ENCODE peak calls at places on chromosomes 13 and 19, in nine cellular contexts. E is AG10803, Z is kidney, Y is WERI-Rb-1, N is cardiac muscle cell, D is fibroblast of the aortic adventitia, P is GM13977, A is Caco-2, L is kidney epithelial cell. T is an unnamed sample.

GRCh38 chr19:36986131-36986530 is 70.0 kb downstream of the ZNF568 start:
- DNase-seq in E (no peak), Z (no peak), Y (no peak), N (no peak), D (no peak), P (no peak), A (no peak), L (no peak), T (no peak)

GRCh38 chr19:48194041-48194871 is 23.8 kb downstream of the ZSWIM9 start:
- DNase-seq in E (no peak), Z (peak), Y (peak), N (peak), D (peak), P (peak), A (no peak), L (no peak), T (peak)

GRCh38 chr13:101514695-101515275 is 62.3 kb downstream of the ITGBL1 start:
- DNase-seq in E (peak), Z (no peak), Y (peak), N (peak), D (peak), P (peak), A (peak), L (peak), T (peak)

GRCh38 chr13:39510296-39510695 is 92.7 kb downstream of the LHFPL6 start:
- DNase-seq in E (no peak), Z (no peak), Y (no peak), N (no peak), D (no peak), P (no peak), A (no peak), L (no peak), T (no peak)

GRCh38 chr13:39016789-39017188 is 21.1 kb downstream of the PROSER1 start:
- DNase-seq in E (peak), Z (no peak), Y (peak), N (peak), D (peak), P (peak), A (peak), L (no peak), T (no peak)

GRCh38 chr19:6319376-6319775 is 14.0 kb downstream of the ACER1 start:
- DNase-seq in E (no peak), Z (no peak), Y (no peak), N (no peak), D (no peak), P (no peak), A (no peak), L (no peak), T (no peak)

GRCh38 chr19:1512671-1513491 is at the start of gene ADAMTSL5:
- DNase-seq in E (peak), Z (no peak), Y (peak), N (peak), D (peak), P (peak), A (peak), L (no peak), T (peak)

GRCh38 chr19:30883071-30883470 is 466.2 kb downstream of the TSHZ3 start:
- DNase-seq in E (no peak), Z (no peak), Y (no peak), N (no peak), D (no peak), P (no peak), A (no peak), L (no peak), T (no peak)

GRCh38 chr13:52459668-52460067 is 4.4 kb downstream of the CKAP2 start:
- DNase-seq in E (peak), Z (no peak), Y (no peak), N (peak), D (peak), P (no peak), A (no peak), L (no peak), T (no peak)

GRCh38 chr13:77687799-77688198 is 9.7 kb upstream of the SLAIN1 start:
- DNase-seq in E (no peak), Z (no peak), Y (no peak), N (no peak), D (no peak), P (no peak), A (no peak), L (no peak), T (no peak)

GRCh38 chr13:26021516-26021915 is 30.3 kb downstream of the SHISA2 start:
- DNase-seq in E (no peak), Z (no peak), Y (no peak), N (no peak), D (no peak), P (no peak), A (no peak), L (peak), T (no peak)

GRCh38 chr19:33804021-33804799 is 7.5 kb downstream of the KCTD15 start:
- DNase-seq in E (peak), Z (peak), Y (no peak), N (peak), D (peak), P (no peak), A (no peak), L (no peak), T (peak)

GRCh38 chr19:12984683-12985048 is 10.6 kb upstream of the NFIX start:
- DNase-seq in E (no peak), Z (no peak), Y (no peak), N (no peak), D (no peak), P (no peak), A (no peak), L (no peak), T (no peak)

GRCh38 chr13:105513448-105513847 is 1022.0 kb downstream of the EFNB2 start:
- DNase-seq in E (no peak), Z (no peak), Y (peak), N (no peak), D (no peak), P (no peak), A (no peak), L (no peak), T (no peak)

GRCh38 chr13:19810996-19811881 is 28.5 kb upstream of the PSPC1 start:
- DNase-seq in E (peak), Z (no peak), Y (no peak), N (peak), D (no peak), P (no peak), A (peak), L (no peak), T (no peak)

GRCh38 chr13:99339736-99340392 is 32.7 kb upstream of the GPR183 start:
- DNase-seq in E (peak), Z (no peak), Y (no peak), N (peak), D (peak), P (no peak), A (no peak), L (no peak), T (no peak)

GRCh38 chr13:25727776-25728175 is 324.0 kb downstream of the SHISA2 start:
- DNase-seq in E (no peak), Z (no peak), Y (no peak), N (no peak), D (no peak), P (no peak), A (no peak), L (no peak), T (no peak)

GRCh38 chr19:51706296-51706695 is 13.2 kb downstream of the SPACA6 start:
- DNase-seq in E (no peak), Z (no peak), Y (no peak), N (no peak), D (no peak), P (no peak), A (no peak), L (no peak), T (no peak)

GRCh38 chr13:24407844-24408243 is 98.5 kb downstream of the C1QTNF9 start:
- DNase-seq in E (no peak), Z (no peak), Y (no peak), N (no peak), D (no peak), P (no peak), A (no peak), L (no peak), T (no peak)

GRCh38 chr13:107907065-107907464 is 308.3 kb downstream of the LIG4 start:
- DNase-seq in E (no peak), Z (no peak), Y (no peak), N (no peak), D (no peak), P (no peak), A (no peak), L (peak), T (no peak)

GRCh38 chr19:46015080-46015960 is 7.5 kb downstream of the PGLYRP1 start:
- DNase-seq in E (peak), Z (peak), Y (peak), N (peak), D (no peak), P (peak), A (peak), L (no peak), T (peak)

GRCh38 chr13:30551194-30551593 is 66.5 kb upstream of the USPL1 start:
- DNase-seq in E (peak), Z (no peak), Y (peak), N (peak), D (peak), P (peak), A (peak), L (no peak), T (no peak)

GRCh38 chr13:105655046-105655445 is 880.4 kb downstream of the EFNB2 start:
- DNase-seq in E (peak), Z (no peak), Y (no peak), N (peak), D (peak), P (no peak), A (no peak), L (no peak), T (no peak)

GRCh38 chr13:50016421-50016820 is 1.2 kb downstream of the KCNRG start:
- DNase-seq in E (no peak), Z (no peak), Y (no peak), N (peak), D (peak), P (no peak), A (no peak), L (no peak), T (no peak)

GRCh38 chr19:18662972-18663732 is 20.3 kb upstream of the CRTC1 start:
- DNase-seq in E (no peak), Z (peak), Y (no peak), N (no peak), D (no peak), P (no peak), A (peak), L (no peak), T (no peak)

GRCh38 chr19:58554494-58555368 is at the start of gene CHMP2A:
- DNase-seq in E (peak), Z (peak), Y (peak), N (peak), D (peak), P (peak), A (peak), L (peak), T (peak)

GRCh38 chr13:92843549-92843948 is 383.1 kb upstream of the GPC6 start:
- DNase-seq in E (peak), Z (no peak), Y (no peak), N (peak), D (peak), P (no peak), A (no peak), L (peak), T (no peak)

GRCh38 chr19:11499890-11500420 is 5.7 kb downstream of the ZNF653 start:
- DNase-seq in E (no peak), Z (no peak), Y (no peak), N (no peak), D (no peak), P (no peak), A (no peak), L (no peak), T (no peak)

GRCh38 chr13:20769091-20769490 is 4.7 kb downstream of the EEF1AKMT1 start:
- DNase-seq in E (no peak), Z (no peak), Y (no peak), N (peak), D (no peak), P (no peak), A (no peak), L (no peak), T (no peak)

GRCh38 chr13:36850790-36851438 is 31.9 kb downstream of the RFXAP start:
- DNase-seq in E (peak), Z (no peak), Y (peak), N (peak), D (no peak), P (no peak), A (peak), L (no peak), T (peak)

GRCh38 chr19:35060160-35060855 is 18.8 kb downstream of the HPN start:
- DNase-seq in E (no peak), Z (no peak), Y (no peak), N (no peak), D (no peak), P (no peak), A (no peak), L (no peak), T (no peak)

GRCh38 chr19:7074705-7075282 is 5.3 kb downstream of the ZNF557 start:
- DNase-seq in E (no peak), Z (peak), Y (no peak), N (no peak), D (no peak), P (no peak), A (no peak), L (no peak), T (no peak)

GRCh38 chr13:29282096-29282495 is 313.4 kb downstream of the SLC7A1 start:
- DNase-seq in E (no peak), Z (no peak), Y (no peak), N (no peak), D (no peak), P (no peak), A (no peak), L (no peak), T (no peak)

GRCh38 chr13:32445461-32445860 is 17.5 kb upstream of the N4BP2L1 start:
- DNase-seq in E (peak), Z (no peak), Y (no peak), N (no peak), D (no peak), P (no peak), A (no peak), L (no peak), T (no peak)

DNA sequence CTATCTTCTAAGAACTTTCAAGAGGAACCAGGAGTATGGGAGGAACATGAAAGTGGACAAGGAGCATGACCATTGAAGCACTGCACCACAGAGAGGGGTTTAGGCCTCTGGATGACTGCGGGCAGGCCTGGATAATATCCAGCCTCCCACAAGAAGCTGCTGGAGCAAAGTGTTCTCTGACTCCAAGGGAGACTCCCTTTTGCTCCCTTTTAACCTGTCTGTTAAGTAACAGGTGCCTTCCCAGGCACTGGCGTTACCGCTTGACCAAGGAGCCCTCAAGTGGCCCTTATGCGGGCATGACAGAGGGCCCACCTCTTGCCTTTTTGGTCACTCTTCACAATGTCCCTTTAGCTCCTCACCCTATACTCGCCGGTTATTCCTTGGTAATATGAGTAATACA is 666.2 kb downstream of the SLITRK6 start:
- DNase-seq in E (no peak), Z (no peak), Y (no peak), N (no peak), D (no peak), P (no peak), A (no peak), L (no peak), T (no peak)
- TF ChIP-seq CTCF in E (no peak), Z (no peak), Y (no peak), N (no peak), D (no peak), P (no peak), A (no peak), L (no peak), T (no peak)

DNA sequence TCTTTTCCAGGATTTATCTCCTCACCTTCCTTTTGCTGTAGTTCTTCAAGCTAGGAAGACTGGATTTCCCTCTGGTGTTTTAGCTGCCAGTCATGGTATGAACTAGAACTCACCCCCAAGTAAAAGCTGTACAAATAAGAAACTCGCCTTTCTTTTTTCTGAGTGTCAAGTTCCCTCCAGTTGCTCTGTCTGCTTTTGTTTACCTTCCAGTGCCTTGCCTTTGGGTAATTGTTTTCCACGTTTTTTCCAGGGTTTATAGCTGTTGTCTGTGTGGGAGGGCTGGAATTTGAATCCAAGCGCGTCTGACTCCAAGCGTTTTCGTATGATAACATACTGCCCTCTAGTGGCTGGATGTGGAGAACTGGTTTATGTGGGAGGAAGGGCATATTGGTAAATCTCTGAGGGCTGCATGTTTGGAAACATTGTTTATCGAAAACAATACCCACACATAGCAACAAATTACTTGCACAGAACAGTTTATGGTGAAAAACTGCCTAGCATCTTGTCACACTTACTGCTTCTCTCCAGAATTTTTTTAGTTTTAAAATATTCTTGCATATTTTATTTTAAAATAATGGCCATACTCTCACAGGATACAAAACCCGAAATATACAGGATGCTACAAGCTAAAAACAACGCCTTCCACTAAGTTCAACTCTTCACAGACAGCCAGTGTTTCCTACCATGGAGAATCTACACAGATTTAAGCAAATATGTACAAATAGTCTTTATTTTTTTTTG is 19.2 kb downstream of the RCN3 start:
- DNase-seq in E (peak), Z (no peak), Y (peak), N (peak), D (peak), P (peak), A (peak), L (peak), T (peak)
- TF ChIP-seq CTCF in E (peak), Z (peak), Y (peak), N (peak), D (peak), P (peak), A (peak), L (peak), T (peak)

GRCh38 chr13:65656740-65657329 is 1573.3 kb downstream of the PCDH9 start:
- DNase-seq in E (peak), Z (no peak), Y (no peak), N (peak), D (peak), P (no peak), A (no peak), L (no peak), T (no peak)
- TF ChIP-seq CTCF in E (peak), Z (no peak), Y (no peak), N (peak), D (peak), P (peak), A (peak), L (peak), T (no peak)

GRCh38 chr19:44907613-44908012 is 2.0 kb downstream of the APOE start:
- DNase-seq in E (no peak), Z (no peak), Y (no peak), N (no peak), D (no peak), P (no peak), A (no peak), L (no peak), T (no peak)

GRCh38 chr19:44903216-44903601 is 2.4 kb upstream of the APOE start:
- DNase-seq in E (no peak), Z (no peak), Y (no peak), N (no peak), D (no peak), P (no peak), A (no peak), L (no peak), T (no peak)

GRCh38 chr19:44905437-44906160 is at the start of gene APOE:
- DNase-seq in E (no peak), Z (no peak), Y (peak), N (peak), D (no peak), P (no peak), A (peak), L (no peak), T (no peak)

GRCh38 chr19:44903602-44904425 is 1.8 kb upstream of the APOE start:
- DNase-seq in E (peak), Z (peak), Y (peak), N (peak), D (peak), P (peak), A (peak), L (no peak), T (peak)

GRCh38 chr19:44904426-44904994 is 1.1 kb upstream of the APOE start:
- DNase-seq in E (no peak), Z (no peak), Y (peak), N (no peak), D (no peak), P (peak), A (peak), L (no peak), T (no peak)
- TF ChIP-seq CTCF in E (peak), Z (no peak), Y (peak), N (peak), D (peak), P (peak), A (peak), L (no peak), T (no peak)

T was measured in Calu3.